ENCODE peak calls at places on chromosomes 5 and 9, in eight cellular contexts. H is GM06990, B is transverse colon, C is GM12878, A is pancreas, V is heart left ventricle, U is MM.1S, R is adipocyte. I is an unnamed sample.

GRCh38 chr5:9467199-9468069 is 78.4 kb downstream of the SEMA5A start:
- DNase-seq in H (no peak), R (no peak), U (no peak), B (no peak), A (no peak), V (no peak), C (no peak), I (no peak)

GRCh38 chr5:119951330-119951934 is 322.1 kb downstream of the FAM170A start:
- DNase-seq in H (no peak), U (no peak), B (no peak), A (peak; percentile 10), V (no peak), C (no peak), R (no peak), I (no peak)

GRCh38 chr9:110048976-110049698 is 158.8 kb downstream of the C9orf152 start:
- DNase-seq in A (no peak), R (peak; percentile 70), C (no peak), V (no peak), U (peak; percentile 27), B (no peak), H (peak; percentile 56), I (no peak)

GRCh38 chr5:156402387-156402921 is 75.5 kb downstream of the SGCD start:
- DNase-seq in H (peak; percentile 67), R (peak; percentile 70), U (peak; percentile 10), C (peak; percentile 87), B (peak; percentile 33), A (no peak), V (no peak), I (no peak)

GRCh38 chr5:1961952-1962595 is 79.3 kb upstream of the IRX4 start:
- DNase-seq in U (no peak), H (no peak), C (no peak), V (no peak), A (no peak), R (no peak), B (no peak), I (no peak)

GRCh38 chr9:137198051-137198747 is 2.3 kb downstream of the TPRN start:
- DNase-seq in B (peak; percentile 82), R (no peak), A (peak; percentile 91), H (no peak), C (no peak), V (no peak), U (no peak), I (no peak)

GRCh38 chr5:59126665-59127354 is 543.9 kb downstream of the RAB3C start:
- DNase-seq in H (no peak), B (no peak), U (no peak), R (peak; percentile 14), A (no peak), C (no peak), V (no peak), I (no peak)

GRCh38 chr5:57711946-57712345 is 229.3 kb upstream of the ACTBL2 start:
- DNase-seq in B (no peak), V (no peak), R (no peak), A (no peak), U (no peak), C (no peak), H (no peak), I (no peak)

GRCh38 chr5:43156388-43156787 is 35.6 kb upstream of the NIM1K start:
- DNase-seq in U (no peak), V (no peak), H (no peak), B (no peak), R (no peak), A (no peak), C (no peak), I (no peak)

GRCh38 chr9:127960410-127961165 is 20.2 kb downstream of the EEIG1 start:
- DNase-seq in C (no peak), V (peak; percentile 21), B (no peak), H (no peak), A (no peak), R (peak; percentile 75), U (no peak), I (no peak)

GRCh38 chr9:37992924-37993349 is 76.1 kb downstream of the SHB start:
- DNase-seq in C (no peak), B (no peak), U (no peak), H (no peak), V (peak; percentile 60), R (no peak), A (no peak), I (no peak)

GRCh38 chr9:31210982-31211570 is 1173.4 kb upstream of the ACO1 start:
- DNase-seq in R (no peak), H (no peak), U (no peak), B (peak; percentile 7), V (no peak), C (peak; percentile 1), A (no peak), I (no peak)

GRCh38 chr9:116288658-116289057 is 135.1 kb downstream of the PAPPA start:
- DNase-seq in C (no peak), H (no peak), U (no peak), R (peak; percentile 87), B (no peak), V (no peak), A (no peak), I (peak; percentile 73)

GRCh38 chr9:91992636-91993035 is 42.6 kb upstream of the ROR2 start:
- DNase-seq in V (no peak), B (no peak), U (no peak), A (no peak), H (no peak), R (peak; percentile 28), C (no peak), I (peak; percentile 97)
- H3K4me3 ChIP-seq in V (no peak overlapping the region), B (no peak overlapping the region), U (no peak overlapping the region), A (no peak overlapping the region), H (no peak overlapping the region), R (peak overlapping the region; percentile 68), C (no peak overlapping the region), I (no peak overlapping the region)

GRCh38 chr5:169811680-169812079 is 168.6 kb downstream of the INSYN2B start:
- DNase-seq in A (no peak), B (no peak), H (no peak), R (no peak), C (no peak), U (no peak), V (no peak), I (no peak)
- H3K36me3 ChIP-seq in A (no peaks in the 10 kb centered on the region), B (no peaks in the 10 kb centered on the region), H (peaks cover 14% of the 10 kb centered on the region), R (no peaks in the 10 kb centered on the region), C (peaks cover 18% of the 10 kb centered on the region), U (no peaks in the 10 kb centered on the region), V (no peaks in the 10 kb centered on the region), I (no peaks in the 10 kb centered on the region)

DNA sequence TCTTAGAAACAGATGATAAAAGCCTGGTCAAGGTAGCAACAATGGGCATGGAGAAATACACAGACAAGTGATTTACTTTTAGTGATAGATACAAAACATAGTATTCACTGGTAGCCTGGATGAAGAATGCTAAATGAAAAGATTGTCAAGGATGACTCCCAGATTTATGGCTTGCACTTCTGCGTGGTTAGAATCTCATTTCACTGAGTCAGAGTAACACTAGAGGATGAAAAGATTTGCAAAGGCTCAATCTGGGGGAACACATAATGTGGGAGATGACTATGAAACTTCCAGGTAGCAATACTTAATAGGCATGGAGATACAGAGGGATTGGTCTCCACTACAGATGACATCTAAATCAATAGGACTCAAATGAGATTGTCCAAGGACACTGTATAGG is 38.4 kb downstream of the AGTPBP1 start:
- DNase-seq in H (no peak), A (no peak), B (no peak), V (no peak), C (no peak), U (no peak), R (no peak), I (no peak)
- H3K4me3 ChIP-seq in H (no peak overlapping the region), A (no peak overlapping the region), B (no peak overlapping the region), V (no peak overlapping the region), C (no peak overlapping the region), U (no peak overlapping the region), R (no peak overlapping the region), I (no peak overlapping the region)

DNA sequence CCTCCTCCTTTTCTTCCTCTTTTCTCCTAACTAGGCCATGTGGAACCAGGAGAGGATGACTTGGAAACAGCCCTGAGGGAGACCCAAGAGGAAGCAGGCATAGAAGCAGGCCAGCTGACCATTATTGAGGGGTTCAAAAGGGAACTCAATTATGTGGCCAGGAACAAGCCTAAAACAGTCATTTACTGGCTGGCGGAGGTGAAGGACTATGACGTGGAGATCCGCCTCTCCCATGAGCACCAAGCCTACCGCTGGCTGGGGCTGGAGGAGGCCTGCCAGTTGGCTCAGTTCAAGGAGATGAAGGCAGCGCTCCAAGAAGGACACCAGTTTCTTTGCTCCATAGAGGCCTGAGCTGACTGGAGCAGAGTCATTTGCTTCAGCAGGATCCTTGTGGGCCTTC is 13.7 kb downstream of the NUDT2 start:
- DNase-seq in A (peak; percentile 86), R (no peak), C (no peak), V (peak; percentile 74), B (peak; percentile 47), U (no peak), H (no peak), I (no peak)
- H3K36me3 ChIP-seq in A (no peaks in the 10 kb centered on the region), R (peaks cover 16% of the 10 kb centered on the region), C (peaks cover 7% of the 10 kb centered on the region), V (peaks cover 41% of the 10 kb centered on the region), B (no peaks in the 10 kb centered on the region), U (no peaks in the 10 kb centered on the region), H (peaks cover 12% of the 10 kb centered on the region), I (peaks cover 14% of the 10 kb centered on the region)

GRCh38 chr5:141507387-141508091 is 18.7 kb downstream of the PCDHGC5 start:
- DNase-seq in A (no peak), B (no peak), V (peak; percentile 78), C (no peak), R (peak; percentile 92), U (peak; percentile 46), H (peak; percentile 74), I (peak; percentile 60)
- H3K4me3 ChIP-seq in A (no peak overlapping the region), B (no peak overlapping the region), V (no peak overlapping the region), C (peak overlapping the region; percentile 65), R (peak overlapping the region; percentile 77), U (peak overlapping the region; percentile 20), H (peak overlapping the region; percentile 31), I (no peak overlapping the region)

GRCh38 chr9:97911528-97911927 is 10.8 kb downstream of the TRMO start:
- DNase-seq in B (no peak), V (no peak), H (no peak), C (no peak), U (no peak), A (no peak), R (no peak), I (no peak)
- H3K36me3 ChIP-seq in B (no peaks in the 10 kb centered on the region), V (peaks cover 61% of the 10 kb centered on the region), H (peaks cover 14% of the 10 kb centered on the region), C (peaks cover 3% of the 10 kb centered on the region), U (peaks cover 4% of the 10 kb centered on the region), A (peaks cover 57% of the 10 kb centered on the region), R (peaks cover 57% of the 10 kb centered on the region), I (peaks cover 6% of the 10 kb centered on the region)